ENCODE peak calls at places on chromosomes 7 and 10, in seven cellular contexts. F is IMR-90, Y is K562, P is PC-3, Z is HepG2, H is neuronal stem cell, N is astrocyte. D is an unnamed sample.
A peak's percentile ranks its signal among the peaks of the same experiment; 100 is the strongest.

GRCh38 chr7:37448057-37448636 is 517 bp downstream of the ELMO1 start:
- DNase-seq in F (no peak), Y (no peak), P (no peak), Z (no peak), H (no peak), N (no peak), D (peak; percentile 65)

GRCh38 chr10:123375738-123376137 is 221.5 kb downstream of the BUB3 start:
- DNase-seq in F (no peak), Y (no peak), P (no peak), Z (no peak), H (no peak), N (no peak), D (no peak)

GRCh38 chr10:64070241-64070640 is 549.0 kb downstream of the REEP3 start:
- DNase-seq in F (no peak), Y (no peak), P (no peak), Z (no peak), H (no peak), N (no peak), D (no peak)

GRCh38 chr7:110573862-110574528 is 516.9 kb upstream of the LRRN3 start:
- DNase-seq in F (peak; percentile 99), Y (no peak), P (peak; percentile 85), Z (peak; percentile 10), H (no peak), N (peak; percentile 82), D (no peak)

GRCh38 chr7:135508853-135509588 is 881 bp downstream of the CNOT4 start:
- DNase-seq in F (peak; percentile 20), Y (no peak), P (peak; percentile 21), Z (peak; percentile 38), H (peak; percentile 5), N (peak; percentile 21), D (peak; percentile 81)

GRCh38 chr7:131505636-131506557 is 50.5 kb downstream of the PODXL start:
- DNase-seq in F (no peak), Y (no peak), P (no peak), Z (no peak), H (no peak), N (no peak), D (no peak)

GRCh38 chr7:341841-342638 is 52.1 kb downstream of the FOXL3 start:
- DNase-seq in F (no peak), Y (no peak), P (peak; percentile 66), Z (peak; percentile 90), H (no peak), N (no peak), D (no peak)

GRCh38 chr10:129375171-129375570 is 91.9 kb upstream of the MGMT start:
- DNase-seq in F (no peak), Y (no peak), P (no peak), Z (no peak), H (no peak), N (no peak), D (no peak)

GRCh38 chr7:139016931-139017511 is 18.8 kb downstream of the ZC3HAV1L start:
- DNase-seq in F (peak; percentile 75), Y (peak; percentile 81), P (peak; percentile 74), Z (peak; percentile 68), H (peak; percentile 23), N (peak; percentile 44), D (peak; percentile 81)

GRCh38 chr7:101094791-101095375 is 9.6 kb downstream of the TRIM56 start:
- DNase-seq in F (peak; percentile 67), Y (peak; percentile 75), P (peak; percentile 72), Z (peak; percentile 58), H (no peak), N (no peak), D (peak; percentile 51)

GRCh38 chr7:26520483-26520882 is 228.8 kb downstream of the SNX10 start:
- DNase-seq in F (no peak), Y (no peak), P (peak; percentile 37), Z (no peak), H (no peak), N (no peak), D (no peak)

GRCh38 chr7:74203956-74204615 is 5.7 kb upstream of the LAT2 start:
- DNase-seq in F (no peak), Y (no peak), P (no peak), Z (no peak), H (no peak), N (no peak), D (no peak)

GRCh38 chr7:151126500-151127137 is 40.3 kb downstream of the AGAP3 start:
- DNase-seq in F (no peak), Y (no peak), P (no peak), Z (no peak), H (no peak), N (no peak), D (peak; percentile 47)

GRCh38 chr7:31372538-31372937 is 32.0 kb upstream of the NEUROD6 start:
- DNase-seq in F (no peak), Y (no peak), P (no peak), Z (no peak), H (no peak), N (no peak), D (no peak)

GRCh38 chr7:150972094-150972493 is 6.0 kb downstream of the KCNH2 start:
- DNase-seq in F (peak; percentile 44), Y (no peak), P (no peak), Z (no peak), H (no peak), N (peak; percentile 11), D (no peak)

GRCh38 chr7:113179313-113179712 is 61.0 kb upstream of the SMIM30 start:
- DNase-seq in F (peak; percentile 19), Y (no peak), P (no peak), Z (no peak), H (no peak), N (no peak), D (no peak)

GRCh38 chr7:36391436-36392198 is 2.0 kb downstream of the ANLN start:
- DNase-seq in F (peak; percentile 24), Y (no peak), P (peak; percentile 47), Z (no peak), H (no peak), N (no peak), D (peak; percentile 46)

GRCh38 chr10:49106451-49106850 is 8.9 kb downstream of the VSTM4 start:
- DNase-seq in F (no peak), Y (no peak), P (no peak), Z (no peak), H (no peak), N (no peak), D (no peak)

GRCh38 chr7:3910041-3910440 is 609.0 kb downstream of the SDK1 start:
- DNase-seq in F (no peak), Y (no peak), P (no peak), Z (no peak), H (no peak), N (no peak), D (no peak)

GRCh38 chr10:95782274-95782830 is 26.4 kb downstream of the ENTPD1 start:
- DNase-seq in F (no peak), Y (no peak), P (no peak), Z (no peak), H (no peak), N (no peak), D (no peak)

GRCh38 chr7:14988941-14989340 is 86.4 kb upstream of the DGKB start:
- DNase-seq in F (no peak), Y (no peak), P (no peak), Z (no peak), H (no peak), N (no peak), D (no peak)
- H2AFZ ChIP-seq in F (no peak overlapping the region), Y (no peak overlapping the region), P (no peak overlapping the region), Z (no peak overlapping the region), H (peak overlapping the region; percentile 22), N (no peak overlapping the region), D (no peak overlapping the region)

GRCh38 chr7:116584721-116585120 is 59.9 kb downstream of the CAV1 start:
- DNase-seq in F (no peak), Y (no peak), P (no peak), Z (no peak), H (no peak), N (peak; percentile 32), D (no peak)

GRCh38 chr7:116585967-116586366 is 61.1 kb downstream of the CAV1 start:
- DNase-seq in F (no peak), Y (no peak), P (no peak), Z (no peak), H (no peak), N (no peak), D (no peak)

GRCh38 chr7:116582806-116583444 is 58.1 kb downstream of the CAV1 start:
- DNase-seq in F (peak; percentile 80), Y (no peak), P (no peak), Z (no peak), H (no peak), N (peak; percentile 49), D (no peak)

GRCh38 chr7:116583653-116584052 is 58.8 kb downstream of the CAV1 start:
- DNase-seq in F (no peak), Y (no peak), P (no peak), Z (no peak), H (no peak), N (no peak), D (peak; percentile 61)

DNA sequence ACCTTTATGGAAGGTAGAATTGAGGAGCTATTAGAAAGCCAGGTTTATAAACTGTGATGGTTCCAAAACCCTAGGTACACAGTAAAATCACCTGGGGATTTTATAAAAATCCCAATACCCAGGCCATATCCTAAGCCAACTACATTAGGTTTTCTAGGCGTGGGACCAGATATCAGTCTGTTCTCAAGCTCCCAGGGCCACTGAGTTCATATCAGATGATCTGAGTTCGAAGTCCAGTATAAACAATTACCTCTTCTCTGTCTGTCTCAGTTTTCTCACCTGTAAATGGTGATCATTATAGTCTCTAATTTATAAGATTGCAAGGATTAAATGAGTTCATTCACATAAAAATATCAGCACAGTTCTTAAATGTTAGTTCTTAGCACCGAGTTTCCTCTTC is 60.6 kb downstream of the CAV1 start:
- DNase-seq in F (no peak), Y (no peak), P (no peak), Z (no peak), H (no peak), N (no peak), D (no peak)
- H3K9ac ChIP-seq in F (no peak overlapping the region), Y (no peak overlapping the region), P (no peak overlapping the region), Z (no peak overlapping the region), H (no peak overlapping the region), N (no peak overlapping the region), D (no peak overlapping the region)

GRCh38 chr10:109676703-109677102 is 246.6 kb downstream of the XPNPEP1 start:
- DNase-seq in F (no peak), Y (no peak), P (peak; percentile 56), Z (no peak), H (no peak), N (no peak), D (no peak)
- H3K36me3 ChIP-seq in F (no peaks in the 10 kb centered on the region), Y (no peaks in the 10 kb centered on the region), P (no peaks in the 10 kb centered on the region), Z (no peaks in the 10 kb centered on the region), H (no peaks in the 10 kb centered on the region), N (no peaks in the 10 kb centered on the region), D (no peaks in the 10 kb centered on the region)

DNA sequence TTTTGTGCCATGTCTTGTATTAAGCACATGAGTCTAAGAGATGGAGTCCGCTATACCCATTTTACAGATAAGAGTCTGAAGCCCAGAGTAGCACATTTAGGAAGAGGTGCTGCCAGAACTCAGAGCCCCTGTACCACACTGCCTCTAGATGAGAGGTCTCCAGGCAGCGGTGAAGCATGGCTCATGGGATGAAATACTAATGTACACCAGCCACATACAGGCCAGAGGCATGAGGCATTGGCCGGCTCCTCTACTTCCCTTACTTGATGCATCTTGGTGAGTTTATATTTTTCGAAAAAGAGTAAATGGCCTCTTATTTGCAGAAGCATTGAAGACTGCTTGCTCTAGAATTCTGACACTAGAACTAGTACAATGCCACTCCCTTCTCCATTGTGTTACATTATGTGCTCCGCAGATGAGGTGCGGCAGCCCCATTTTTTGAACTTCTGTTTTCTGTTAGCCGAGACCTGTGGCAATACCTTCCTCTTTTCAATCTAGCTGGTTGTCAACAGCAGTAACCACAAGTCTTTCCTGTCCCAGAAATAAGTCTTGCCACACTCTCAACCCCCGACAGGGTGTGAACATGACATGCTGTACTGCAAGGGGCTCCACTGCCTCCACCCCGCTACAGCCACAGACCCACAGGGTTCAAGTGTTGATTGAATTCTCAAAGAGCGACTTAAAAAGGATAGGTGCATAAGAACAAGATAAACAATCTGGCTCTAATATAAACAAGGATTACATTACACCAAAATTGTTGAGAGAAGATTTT is 145.3 kb downstream of the CELF2 start:
- DNase-seq in F (no peak), Y (no peak), P (no peak), Z (no peak), H (no peak), N (no peak), D (peak; percentile 75)
- H2AFZ ChIP-seq in F (no peak overlapping the region), Y (peak overlapping the region; percentile 13), P (no peak overlapping the region), Z (no peak overlapping the region), H (no peak overlapping the region), N (no peak overlapping the region), D (no peak overlapping the region)